ENCODE peak calls at places on chromosomes 4 and X, in four cellular contexts. One of them, this sample, is unnamed.

GRCh38 chr4:144572660-144573059 is 73.3 kb upstream of the HHIP start:
- DNase-seq in HCEC 1CT: no peak
- DNase-seq in GM13976: no peak
- DNase-seq in C1 segment of cervical spinal cord: no peak
- DNase-seq in this sample: no peak

GRCh38 chrX:13415551-13415950 is 95.7 kb upstream of the ATXN3L start:
- DNase-seq in HCEC 1CT: no peak
- DNase-seq in GM13976: no peak
- DNase-seq in C1 segment of cervical spinal cord: no peak
- DNase-seq in this sample: no peak

GRCh38 chrX:8783100-8784098 is 17.8 kb downstream of the FAM9A start:
- DNase-seq in HCEC 1CT: no peak
- DNase-seq in GM13976: peak; percentile 28
- DNase-seq in C1 segment of cervical spinal cord: no peak
- DNase-seq in this sample: peak; percentile 43

GRCh38 chrX:42952621-42953020 is 174.7 kb upstream of the PPP1R2C start:
- DNase-seq in HCEC 1CT: no peak
- DNase-seq in GM13976: no peak
- DNase-seq in C1 segment of cervical spinal cord: no peak
- DNase-seq in this sample: no peak

GRCh38 chr4:68074397-68074796 is 55.3 kb downstream of the TMPRSS11F start:
- DNase-seq in HCEC 1CT: peak; percentile 1
- DNase-seq in GM13976: no peak
- DNase-seq in C1 segment of cervical spinal cord: no peak
- DNase-seq in this sample: no peak

GRCh38 chr4:154361450-154361849 is 130.1 kb downstream of the DCHS2 start:
- DNase-seq in HCEC 1CT: no peak
- DNase-seq in GM13976: no peak
- DNase-seq in C1 segment of cervical spinal cord: no peak
- DNase-seq in this sample: no peak

GRCh38 chrX:23993012-23993633 is 33.9 kb downstream of the KLHL15 start:
- DNase-seq in HCEC 1CT: no peak
- DNase-seq in GM13976: no peak
- DNase-seq in C1 segment of cervical spinal cord: no peak
- DNase-seq in this sample: no peak

GRCh38 chr4:163505374-163505773 is 10.9 kb downstream of the TMA16 start:
- DNase-seq in HCEC 1CT: no peak
- DNase-seq in GM13976: no peak
- DNase-seq in C1 segment of cervical spinal cord: no peak
- DNase-seq in this sample: no peak

GRCh38 chrX:152913915-152914314 is 16.0 kb downstream of the ZNF185 start:
- DNase-seq in HCEC 1CT: no peak
- DNase-seq in GM13976: no peak
- DNase-seq in C1 segment of cervical spinal cord: peak; percentile 52
- DNase-seq in this sample: no peak

GRCh38 chr4:97828646-97829045 is 314.6 kb downstream of the STPG2 start:
- DNase-seq in HCEC 1CT: no peak
- DNase-seq in GM13976: no peak
- DNase-seq in C1 segment of cervical spinal cord: no peak
- DNase-seq in this sample: no peak

GRCh38 chrX:84078991-84079390 is 109.0 kb downstream of the RPS6KA6 start:
- DNase-seq in HCEC 1CT: no peak
- DNase-seq in GM13976: no peak
- DNase-seq in C1 segment of cervical spinal cord: no peak
- DNase-seq in this sample: no peak

GRCh38 chr4:54032558-54033135 is 31.8 kb downstream of the CHIC2 start:
- DNase-seq in HCEC 1CT: no peak
- DNase-seq in GM13976: no peak
- DNase-seq in C1 segment of cervical spinal cord: no peak
- DNase-seq in this sample: no peak

GRCh38 chrX:31323658-31324057 is 251.8 kb upstream of the FTHL17 start:
- DNase-seq in HCEC 1CT: no peak
- DNase-seq in GM13976: peak; percentile 30
- DNase-seq in C1 segment of cervical spinal cord: no peak
- DNase-seq in this sample: no peak

GRCh38 chr4:37837446-37837845 is 11.0 kb downstream of the PGM2 start:
- DNase-seq in HCEC 1CT: peak; percentile 73
- DNase-seq in GM13976: no peak
- DNase-seq in C1 segment of cervical spinal cord: no peak
- DNase-seq in this sample: no peak

GRCh38 chrX:31546130-31546529 is 474.3 kb upstream of the FTHL17 start:
- DNase-seq in HCEC 1CT: peak; percentile 82
- DNase-seq in GM13976: no peak
- DNase-seq in C1 segment of cervical spinal cord: no peak
- DNase-seq in this sample: no peak

GRCh38 chrX:130216312-130216711 is 44.5 kb downstream of the RAB33A start:
- DNase-seq in HCEC 1CT: no peak
- DNase-seq in GM13976: no peak
- DNase-seq in C1 segment of cervical spinal cord: no peak
- DNase-seq in this sample: no peak

GRCh38 chrX:145292208-145292607 is 44.9 kb downstream of the SPANXN1 start:
- DNase-seq in HCEC 1CT: no peak
- DNase-seq in GM13976: no peak
- DNase-seq in C1 segment of cervical spinal cord: no peak
- DNase-seq in this sample: no peak

GRCh38 chr4:184097240-184097619 is 120.4 kb downstream of the ENPP6 start:
- DNase-seq in HCEC 1CT: no peak
- DNase-seq in GM13976: peak; percentile 45
- DNase-seq in C1 segment of cervical spinal cord: peak; percentile 31
- DNase-seq in this sample: peak; percentile 46

GRCh38 chrX:47230136-47230868 is 2.5 kb upstream of the USP11 start:
- DNase-seq in HCEC 1CT: no peak
- DNase-seq in GM13976: no peak
- DNase-seq in C1 segment of cervical spinal cord: no peak
- DNase-seq in this sample: no peak